ENCODE peak calls at places on chromosomes 11 and 22, in five cellular contexts. L is activated B cell treated with CpG ODN at 0.5 μM for 24 hours, J is chondrocyte, I is HFFc6, O is BJ. T is an unnamed sample.

GRCh38 chr11:123195182-123196059 is at the start of gene CLMP:
- DNase-seq in L (no peak), J (no peak), I (peak; percentile 39), O (no peak), T (peak; percentile 47)

GRCh38 chr11:1532606-1533341 is 39.3 kb downstream of the DUSP8 start:
- DNase-seq in L (no peak), J (no peak), I (no peak), O (no peak), T (no peak)

GRCh38 chr22:46639843-46640242 is 19.7 kb downstream of the GRAMD4 start:
- DNase-seq in L (no peak), J (no peak), I (no peak), O (no peak), T (no peak)

GRCh38 chr22:50676211-50676636 is 3.6 kb downstream of the SHANK3 start:
- DNase-seq in L (no peak), J (peak; percentile 58), I (no peak), O (no peak), T (no peak)

GRCh38 chr22:18987765-18988164 is 51.7 kb upstream of the PRODH start:
- DNase-seq in L (no peak), J (no peak), I (no peak), O (no peak), T (peak; percentile 55)

GRCh38 chr11:47376543-47377371 is 1.6 kb downstream of the SPI1 start:
- DNase-seq in L (peak; percentile 32), J (no peak), I (no peak), O (no peak), T (peak; percentile 39)

GRCh38 chr11:75715688-75716087 is 1.9 kb upstream of the MOGAT2 start:
- DNase-seq in L (no peak), J (no peak), I (no peak), O (no peak), T (no peak)

GRCh38 chr11:85746640-85747039 is 60.6 kb upstream of the CCDC89 start:
- DNase-seq in L (no peak), J (no peak), I (no peak), O (no peak), T (no peak)

GRCh38 chr11:73493838-73494598 is 103.9 kb downstream of the FAM168A start:
- DNase-seq in L (no peak), J (no peak), I (peak; percentile 84), O (peak; percentile 31), T (peak; percentile 21)

GRCh38 chr11:8355418-8355742 is 91.7 kb upstream of the LMO1 start:
- DNase-seq in L (no peak), J (peak; percentile 51), I (no peak), O (no peak), T (no peak)

GRCh38 chr11:126307706-126308105 is 3.8 kb downstream of the DCPS start:
- DNase-seq in L (no peak), J (no peak), I (peak; percentile 46), O (no peak), T (peak; percentile 35)

GRCh38 chr11:31921066-31921465 is 109.9 kb upstream of the PAX6 start:
- DNase-seq in L (no peak), J (no peak), I (peak; percentile 61), O (no peak), T (no peak)

GRCh38 chr11:111976119-111976518 is 39.0 kb downstream of the DIXDC1 start:
- DNase-seq in L (no peak), J (no peak), I (no peak), O (no peak), T (no peak)

GRCh38 chr11:69071086-69071800 is 22.5 kb downstream of the TPCN2 start:
- DNase-seq in L (no peak), J (no peak), I (no peak), O (no peak), T (no peak)

GRCh38 chr22:38415046-38415445 is 40.0 kb downstream of the KCNJ4 start:
- DNase-seq in L (peak; percentile 12), J (peak; percentile 40), I (no peak), O (no peak), T (peak; percentile 8)

GRCh38 chr11:30458541-30458940 is 127.6 kb downstream of the MPPED2 start:
- DNase-seq in L (no peak), J (no peak), I (no peak), O (no peak), T (no peak)

GRCh38 chr11:73995247-73995646 is 12.6 kb upstream of the UCP2 start:
- DNase-seq in L (no peak), J (no peak), I (peak; percentile 26), O (no peak), T (no peak)

GRCh38 chr22:46422896-46423295 is 87.4 kb downstream of the TRMU start:
- DNase-seq in L (no peak), J (no peak), I (no peak), O (no peak), T (no peak)

GRCh38 chr22:28950567-28951411 is 67.4 kb downstream of the ZNRF3 start:
- DNase-seq in L (no peak), J (no peak), I (no peak), O (no peak), T (peak; percentile 11)
- TF ChIP-seq CTCF in L (no peak), J (peak; percentile 18), I (peak; percentile 43), O (no peak), T (peak; percentile 9)

GRCh38 chr11:66729447-66729846 is 431 bp upstream of the SPTBN2 start:
- DNase-seq in L (no peak), J (no peak), I (no peak), O (no peak), T (no peak)
- TF ChIP-seq CTCF in L (no peak), J (no peak), I (no peak), O (no peak), T (no peak)

GRCh38 chr22:48440673-48441552 is 1386.8 kb downstream of the BRD1 start:
- DNase-seq in L (no peak), J (peak; percentile 81), I (no peak), O (no peak), T (no peak)

GRCh38 chr22:48438096-48438495 is 1389.6 kb downstream of the BRD1 start:
- DNase-seq in L (no peak), J (peak; percentile 66), I (no peak), O (no peak), T (no peak)

GRCh38 chr22:48438791-48439559 is 1388.7 kb downstream of the BRD1 start:
- DNase-seq in L (no peak), J (peak; percentile 65), I (no peak), O (no peak), T (no peak)

GRCh38 chr22:48440176-48440575 is 1387.5 kb downstream of the BRD1 start:
- DNase-seq in L (no peak), J (peak; percentile 84), I (no peak), O (no peak), T (no peak)

DNA sequence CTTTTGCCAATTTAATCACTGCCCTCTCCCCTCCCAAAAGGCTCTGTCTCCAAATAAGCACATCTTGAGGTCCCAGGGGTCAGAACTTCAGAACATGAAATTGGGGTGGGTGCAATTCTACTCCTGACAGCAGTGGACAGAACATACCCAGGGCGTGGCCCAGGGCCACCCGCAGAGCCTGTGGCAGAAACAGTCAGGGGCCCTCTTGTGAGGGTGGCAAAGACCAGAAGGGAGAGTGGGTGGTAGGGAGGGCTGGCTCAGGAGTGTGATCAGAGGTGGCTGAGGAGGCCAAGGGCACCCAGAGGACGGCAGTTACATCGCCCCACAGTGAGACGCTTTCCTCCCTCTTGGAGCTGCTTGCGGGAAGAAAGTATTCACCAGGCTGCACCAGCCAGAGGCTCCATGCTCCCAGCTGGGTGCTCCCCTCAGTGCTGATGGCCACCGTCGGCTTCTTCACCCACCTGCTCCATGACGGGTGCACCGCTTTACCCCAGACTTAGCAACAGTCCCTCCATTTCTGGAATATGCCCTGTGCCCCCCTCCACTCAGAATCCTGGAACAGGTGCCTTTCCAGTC is 1388.0 kb downstream of the BRD1 start:
- DNase-seq in L (no peak), J (peak; percentile 62), I (no peak), O (no peak), T (no peak)
- TF ChIP-seq CTCF in L (no peak), J (no peak), I (no peak), O (no peak), T (no peak)

GRCh38 chr11:77039491-77040400 is 5.5 kb downstream of the B3GNT6 start:
- DNase-seq in L (no peak), J (peak; percentile 94), I (no peak), O (no peak), T (no peak)
- TF ChIP-seq CTCF in L (no peak), J (peak; percentile 85), I (peak; percentile 72), O (peak; percentile 69), T (peak; percentile 36)

GRCh38 chr22:27111796-27112195 is 454.4 kb downstream of the MIAT start:
- DNase-seq in L (no peak), J (no peak), I (no peak), O (no peak), T (no peak)

GRCh38 chr22:27115410-27115809 is 458.0 kb downstream of the MIAT start:
- DNase-seq in L (no peak), J (no peak), I (no peak), O (no peak), T (no peak)

GRCh38 chr22:27114186-27114585 is 456.8 kb downstream of the MIAT start:
- DNase-seq in L (no peak), J (no peak), I (no peak), O (no peak), T (no peak)

GRCh38 chr22:27112273-27112672 is 454.9 kb downstream of the MIAT start:
- DNase-seq in L (no peak), J (no peak), I (no peak), O (no peak), T (no peak)

GRCh38 chr22:27113211-27114030 is 456.0 kb downstream of the MIAT start:
- DNase-seq in L (no peak), J (no peak), I (peak; percentile 84), O (peak; percentile 88), T (peak; percentile 85)
- TF ChIP-seq CTCF in L (no peak), J (peak; percentile 47), I (no peak), O (no peak), T (peak; percentile 14)

GRCh38 chr22:17949926-17950473 is 74.4 kb downstream of the MICAL3 start:
- DNase-seq in L (no peak), J (no peak), I (no peak), O (no peak), T (no peak)

GRCh38 chr22:17951315-17951714 is 73.0 kb downstream of the MICAL3 start:
- DNase-seq in L (no peak), J (no peak), I (no peak), O (no peak), T (peak; percentile 67)

GRCh38 chr22:17953147-17953546 is 71.2 kb downstream of the MICAL3 start:
- DNase-seq in L (no peak), J (no peak), I (no peak), O (no peak), T (no peak)

GRCh38 chr22:17954200-17954859 is 70.0 kb downstream of the MICAL3 start:
- DNase-seq in L (no peak), J (no peak), I (no peak), O (no peak), T (no peak)

GRCh38 chr22:17952273-17952801 is 72.0 kb downstream of the MICAL3 start:
- DNase-seq in L (no peak), J (no peak), I (no peak), O (no peak), T (no peak)
- TF ChIP-seq CTCF in L (no peak), J (no peak), I (no peak), O (no peak), T (no peak)